ENCODE peak calls at places on chromosomes 3 and 15, in six cellular contexts. One of them, this sample, is unnamed.
A peak's percentile ranks its signal among the peaks of the same experiment; 100 is the strongest.

GRCh38 chr3:59286791-59287531 is 237.1 kb upstream of the CFAP20DC start:
- DNase-seq in HL-60: peak; percentile 23
- DNase-seq in HepG2: no peak
- DNase-seq in H1: no peak
- DNase-seq in GM12878: no peak
- DNase-seq in SK-N-SH: no peak
- DNase-seq in this sample: no peak

GRCh38 chr3:70298385-70298784 is 14.1 kb downstream of the MDFIC2 start:
- DNase-seq in HL-60: no peak
- DNase-seq in HepG2: no peak
- DNase-seq in H1: no peak
- DNase-seq in GM12878: no peak
- DNase-seq in SK-N-SH: no peak
- DNase-seq in this sample: no peak

GRCh38 chr3:86410587-86410986 is 580.4 kb downstream of the VGLL3 start:
- DNase-seq in HL-60: no peak
- DNase-seq in HepG2: no peak
- DNase-seq in H1: no peak
- DNase-seq in GM12878: no peak
- DNase-seq in SK-N-SH: no peak
- DNase-seq in this sample: no peak

GRCh38 chr15:88918738-88919137 is 5.6 kb upstream of the MFGE8 start:
- DNase-seq in HL-60: peak; percentile 41
- DNase-seq in HepG2: no peak
- DNase-seq in H1: peak; percentile 31
- DNase-seq in GM12878: peak; percentile 75
- DNase-seq in SK-N-SH: no peak
- DNase-seq in this sample: no peak

GRCh38 chr3:111210866-111211564 is 139.4 kb downstream of the NECTIN3 start:
- DNase-seq in HL-60: no peak
- DNase-seq in HepG2: no peak
- DNase-seq in H1: no peak
- DNase-seq in GM12878: no peak
- DNase-seq in SK-N-SH: no peak
- DNase-seq in this sample: no peak

GRCh38 chr15:57237282-57237642 is 139.0 kb upstream of the CGNL1 start:
- DNase-seq in HL-60: no peak
- DNase-seq in HepG2: no peak
- DNase-seq in H1: no peak
- DNase-seq in GM12878: no peak
- DNase-seq in SK-N-SH: no peak
- DNase-seq in this sample: no peak

GRCh38 chr3:39271363-39271762 is 8.5 kb downstream of the CX3CR1 start:
- DNase-seq in HL-60: no peak
- DNase-seq in HepG2: no peak
- DNase-seq in H1: no peak
- DNase-seq in GM12878: no peak
- DNase-seq in SK-N-SH: no peak
- DNase-seq in this sample: no peak

GRCh38 chr15:28147827-28148226 is 48.7 kb upstream of the OCA2 start:
- DNase-seq in HL-60: no peak
- DNase-seq in HepG2: no peak
- DNase-seq in H1: no peak
- DNase-seq in GM12878: no peak
- DNase-seq in SK-N-SH: no peak
- DNase-seq in this sample: no peak

GRCh38 chr3:26621891-26622633 is 510 bp upstream of the LRRC3B start:
- DNase-seq in HL-60: no peak
- DNase-seq in HepG2: no peak
- DNase-seq in H1: no peak
- DNase-seq in GM12878: no peak
- DNase-seq in SK-N-SH: no peak
- DNase-seq in this sample: no peak

GRCh38 chr15:41629436-41629835 is 30.8 kb upstream of the MGA start:
- DNase-seq in HL-60: no peak
- DNase-seq in HepG2: no peak
- DNase-seq in H1: no peak
- DNase-seq in GM12878: no peak
- DNase-seq in SK-N-SH: no peak
- DNase-seq in this sample: no peak

GRCh38 chr3:52218454-52218853 is 7.0 kb downstream of the TLR9 start:
- DNase-seq in HL-60: no peak
- DNase-seq in HepG2: no peak
- DNase-seq in H1: no peak
- DNase-seq in GM12878: no peak
- DNase-seq in SK-N-SH: no peak
- DNase-seq in this sample: peak; percentile 61

GRCh38 chr15:64483749-64484148 is 23.4 kb downstream of the ZNF609 start:
- DNase-seq in HL-60: no peak
- DNase-seq in HepG2: no peak
- DNase-seq in H1: no peak
- DNase-seq in GM12878: no peak
- DNase-seq in SK-N-SH: no peak
- DNase-seq in this sample: no peak

GRCh38 chr3:15010664-15011063 is 54.5 kb downstream of the MRPS25 start:
- DNase-seq in HL-60: no peak
- DNase-seq in HepG2: no peak
- DNase-seq in H1: no peak
- DNase-seq in GM12878: no peak
- DNase-seq in SK-N-SH: no peak
- DNase-seq in this sample: no peak

GRCh38 chr3:44983413-44984040 is 7.5 kb downstream of the EXOSC7 start:
- DNase-seq in HL-60: no peak
- DNase-seq in HepG2: no peak
- DNase-seq in H1: no peak
- DNase-seq in GM12878: no peak
- DNase-seq in SK-N-SH: no peak
- DNase-seq in this sample: no peak

GRCh38 chr15:96232335-96232734 is 98.2 kb upstream of the NR2F2 start:
- DNase-seq in HL-60: no peak
- DNase-seq in HepG2: no peak
- DNase-seq in H1: no peak
- DNase-seq in GM12878: no peak
- DNase-seq in SK-N-SH: no peak
- DNase-seq in this sample: no peak

GRCh38 chr3:107992976-107993684 is 97.7 kb downstream of the CD47 start:
- DNase-seq in HL-60: no peak
- DNase-seq in HepG2: no peak
- DNase-seq in H1: no peak
- DNase-seq in GM12878: no peak
- DNase-seq in SK-N-SH: no peak
- DNase-seq in this sample: no peak

GRCh38 chr3:173221010-173221409 is 80.0 kb upstream of the SPATA16 start:
- DNase-seq in HL-60: no peak
- DNase-seq in HepG2: peak; percentile 5
- DNase-seq in H1: no peak
- DNase-seq in GM12878: no peak
- DNase-seq in SK-N-SH: no peak
- DNase-seq in this sample: peak; percentile 1

GRCh38 chr3:96354742-96355141 is 459.7 kb upstream of the EPHA6 start:
- DNase-seq in HL-60: no peak
- DNase-seq in HepG2: no peak
- DNase-seq in H1: no peak
- DNase-seq in GM12878: no peak
- DNase-seq in SK-N-SH: no peak
- DNase-seq in this sample: no peak

GRCh38 chr3:5520237-5520636 is 332.7 kb downstream of the EDEM1 start:
- DNase-seq in HL-60: no peak
- DNase-seq in HepG2: no peak
- DNase-seq in H1: no peak
- DNase-seq in GM12878: no peak
- DNase-seq in SK-N-SH: no peak
- DNase-seq in this sample: peak; percentile 71

GRCh38 chr15:26630857-26631256 is 142.0 kb downstream of the GABRB3 start:
- DNase-seq in HL-60: no peak
- DNase-seq in HepG2: no peak
- DNase-seq in H1: no peak
- DNase-seq in GM12878: no peak
- DNase-seq in SK-N-SH: no peak
- DNase-seq in this sample: no peak

GRCh38 chr15:62472616-62473299 is 307.7 kb upstream of the C2CD4B start:
- DNase-seq in HL-60: no peak
- DNase-seq in HepG2: peak; percentile 54
- DNase-seq in H1: no peak
- DNase-seq in GM12878: no peak
- DNase-seq in SK-N-SH: no peak
- DNase-seq in this sample: no peak

GRCh38 chr3:107946700-107947099 is 144.1 kb downstream of the CD47 start:
- DNase-seq in HL-60: no peak
- DNase-seq in HepG2: no peak
- DNase-seq in H1: no peak
- DNase-seq in GM12878: no peak
- DNase-seq in SK-N-SH: no peak
- DNase-seq in this sample: no peak

GRCh38 chr3:113070226-113071220 is 79.7 kb downstream of the GTPBP8 start:
- DNase-seq in HL-60: no peak
- DNase-seq in HepG2: peak; percentile 12
- DNase-seq in H1: no peak
- DNase-seq in GM12878: no peak
- DNase-seq in SK-N-SH: no peak
- DNase-seq in this sample: no peak

GRCh38 chr3:155701882-155702465 is 42.9 kb downstream of the PLCH1 start:
- DNase-seq in HL-60: peak; percentile 11
- DNase-seq in HepG2: peak; percentile 62
- DNase-seq in H1: no peak
- DNase-seq in GM12878: no peak
- DNase-seq in SK-N-SH: peak; percentile 43
- DNase-seq in this sample: peak; percentile 34

GRCh38 chr15:89776274-89777072 is at the start of gene MESP2:
- DNase-seq in HL-60: peak; percentile 59
- DNase-seq in HepG2: peak; percentile 67
- DNase-seq in H1: peak; percentile 90
- DNase-seq in GM12878: no peak
- DNase-seq in SK-N-SH: peak; percentile 94
- DNase-seq in this sample: peak; percentile 88

GRCh38 chr3:105085506-105085905 is 281.2 kb upstream of the ALCAM start:
- DNase-seq in HL-60: no peak
- DNase-seq in HepG2: no peak
- DNase-seq in H1: no peak
- DNase-seq in GM12878: no peak
- DNase-seq in SK-N-SH: no peak
- DNase-seq in this sample: no peak

GRCh38 chr15:35173444-35174118 is 88.5 kb upstream of the NANOGP8 start:
- DNase-seq in HL-60: no peak
- DNase-seq in HepG2: peak; percentile 3
- DNase-seq in H1: no peak
- DNase-seq in GM12878: no peak
- DNase-seq in SK-N-SH: no peak
- DNase-seq in this sample: peak; percentile 85

GRCh38 chr3:54047568-54047967 is 74.8 kb upstream of the CACNA2D3 start:
- DNase-seq in HL-60: no peak
- DNase-seq in HepG2: no peak
- DNase-seq in H1: no peak
- DNase-seq in GM12878: no peak
- DNase-seq in SK-N-SH: no peak
- DNase-seq in this sample: no peak

GRCh38 chr3:58391156-58391865 is 42.3 kb downstream of the PDHB start:
- DNase-seq in HL-60: no peak
- DNase-seq in HepG2: no peak
- DNase-seq in H1: no peak
- DNase-seq in GM12878: no peak
- DNase-seq in SK-N-SH: no peak
- DNase-seq in this sample: no peak

GRCh38 chr3:194325424-194326165 is 25.5 kb downstream of the CPN2 start:
- DNase-seq in HL-60: no peak
- DNase-seq in HepG2: no peak
- DNase-seq in H1: no peak
- DNase-seq in GM12878: no peak
- DNase-seq in SK-N-SH: peak; percentile 75
- DNase-seq in this sample: no peak

GRCh38 chr3:34305266-34305665 is 506.8 kb downstream of the PDCD6IP start:
- DNase-seq in HL-60: no peak
- DNase-seq in HepG2: no peak
- DNase-seq in H1: no peak
- DNase-seq in GM12878: no peak
- DNase-seq in SK-N-SH: no peak
- DNase-seq in this sample: no peak

GRCh38 chr3:139101396-139101795 is 56.7 kb upstream of the PRR23C start:
- DNase-seq in HL-60: no peak
- DNase-seq in HepG2: no peak
- DNase-seq in H1: no peak
- DNase-seq in GM12878: no peak
- DNase-seq in SK-N-SH: no peak
- DNase-seq in this sample: no peak

GRCh38 chr3:193910310-193910709 is 225.6 kb upstream of the HES1 start:
- DNase-seq in HL-60: no peak
- DNase-seq in HepG2: no peak
- DNase-seq in H1: no peak
- DNase-seq in GM12878: no peak
- DNase-seq in SK-N-SH: no peak
- DNase-seq in this sample: no peak

GRCh38 chr3:130906374-130906995 is 12.6 kb downstream of the ATP2C1 start:
- DNase-seq in HL-60: no peak
- DNase-seq in HepG2: no peak
- DNase-seq in H1: no peak
- DNase-seq in GM12878: no peak
- DNase-seq in SK-N-SH: no peak
- DNase-seq in this sample: no peak
- TF ChIP-seq GABPA in HL-60: no peak
- TF ChIP-seq GABPA in HepG2: no peak
- TF ChIP-seq GABPA in H1: no peak
- TF ChIP-seq GABPA in GM12878: no peak
- TF ChIP-seq GABPA in SK-N-SH: no peak
- TF ChIP-seq GABPA in this sample: no peak

GRCh38 chr3:148477375-148477774 is 220.3 kb upstream of the AGTR1 start:
- DNase-seq in HL-60: no peak
- DNase-seq in HepG2: no peak
- DNase-seq in H1: no peak
- DNase-seq in GM12878: no peak
- DNase-seq in SK-N-SH: no peak
- DNase-seq in this sample: no peak
- TF ChIP-seq GABPA in HL-60: no peak
- TF ChIP-seq GABPA in HepG2: no peak
- TF ChIP-seq GABPA in H1: no peak
- TF ChIP-seq GABPA in GM12878: no peak
- TF ChIP-seq GABPA in SK-N-SH: no peak
- TF ChIP-seq GABPA in this sample: no peak

DNA sequence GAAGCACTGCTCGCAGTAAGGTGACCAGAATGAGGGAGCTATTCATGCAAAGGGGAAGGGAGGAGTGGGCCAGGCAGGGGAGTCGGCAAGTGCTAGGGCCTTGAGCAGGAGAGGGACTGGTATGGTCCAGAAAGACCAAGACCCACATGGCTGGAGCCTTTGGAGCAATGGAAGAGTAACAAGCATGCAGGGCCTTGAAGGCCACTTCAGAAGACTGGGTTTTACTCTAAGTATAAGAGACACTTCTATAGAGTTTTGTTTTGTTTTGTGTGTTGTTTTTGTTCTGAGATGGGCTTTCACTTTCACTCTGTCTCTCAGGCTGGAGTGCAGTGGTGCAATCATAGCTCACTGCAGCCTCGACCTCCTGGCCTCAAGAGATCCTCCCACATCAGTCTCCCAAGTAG is 42.0 kb downstream of the BFSP2 start:
- DNase-seq in HL-60: no peak
- DNase-seq in HepG2: no peak
- DNase-seq in H1: no peak
- DNase-seq in GM12878: no peak
- DNase-seq in SK-N-SH: no peak
- DNase-seq in this sample: no peak
- TF ChIP-seq GABPA in HL-60: no peak
- TF ChIP-seq GABPA in HepG2: no peak
- TF ChIP-seq GABPA in H1: no peak
- TF ChIP-seq GABPA in GM12878: no peak
- TF ChIP-seq GABPA in SK-N-SH: no peak
- TF ChIP-seq GABPA in this sample: no peak

GRCh38 chr15:98398886-98399285 is 249.5 kb upstream of the IGF1R start:
- DNase-seq in HL-60: no peak
- DNase-seq in HepG2: no peak
- DNase-seq in H1: no peak
- DNase-seq in GM12878: no peak
- DNase-seq in SK-N-SH: no peak
- DNase-seq in this sample: no peak
- TF ChIP-seq GABPA in HL-60: no peak
- TF ChIP-seq GABPA in HepG2: no peak
- TF ChIP-seq GABPA in H1: no peak
- TF ChIP-seq GABPA in GM12878: no peak
- TF ChIP-seq GABPA in SK-N-SH: no peak
- TF ChIP-seq GABPA in this sample: no peak

This sample was measured in K562.